ENCODE peak calls at places on chromosomes 5 and 9, in ten cellular contexts. J is uterus; X is A549; U is Peyer's patch; O is BE2C; E is suprapubic skin; T is PC-3; V is H9; Y is CD8-positive, alpha-beta memory T cell; M is cardiac muscle cell. H is an unnamed sample.
A peak's percentile ranks its signal among the peaks of the same experiment; 100 is the strongest.

GRCh38 chr5:148998174-148998797 is 64.6 kb downstream of the SH3TC2 start:
- DNase-seq in V (no peak), E (no peak), Y (peak; percentile 21), X (peak; percentile 65), J (no peak), M (peak; percentile 72), O (peak; percentile 47), U (no peak), T (peak; percentile 99), H (no peak)

GRCh38 chr5:56012281-56012963 is 17.7 kb upstream of the IL6ST start:
- DNase-seq in X (no peak), O (no peak), T (peak; percentile 56), J (peak; percentile 39), Y (peak; percentile 57), E (no peak), U (no peak), M (peak; percentile 76), V (no peak), H (no peak)

GRCh38 chr5:179887802-179888201 is 19.9 kb downstream of the TBC1D9B start:
- DNase-seq in Y (no peak), O (no peak), J (no peak), U (no peak), X (no peak), T (no peak), E (no peak), M (no peak), V (no peak), H (no peak)

GRCh38 chr5:14771195-14771594 is 100.4 kb downstream of the ANKH start:
- DNase-seq in O (no peak), T (no peak), V (no peak), M (no peak), E (no peak), X (no peak), U (no peak), Y (no peak), J (no peak), H (no peak)

GRCh38 chr5:149012350-149012749 is 50.5 kb downstream of the SH3TC2 start:
- DNase-seq in Y (no peak), J (no peak), E (no peak), O (no peak), X (no peak), M (no peak), V (peak; percentile 42), U (no peak), T (no peak), H (no peak)

GRCh38 chr9:113935677-113936380 is 59.7 kb downstream of the ZNF618 start:
- DNase-seq in X (no peak), V (no peak), O (no peak), J (no peak), E (no peak), T (no peak), U (no peak), M (no peak), Y (no peak), H (no peak)

GRCh38 chr9:26925609-26926008 is 21.4 kb downstream of the PLAA start:
- DNase-seq in T (no peak), X (no peak), Y (no peak), O (no peak), V (no peak), M (no peak), E (no peak), U (no peak), J (no peak), H (no peak)

GRCh38 chr9:6827370-6827949 is 69.7 kb downstream of the KDM4C start:
- DNase-seq in O (peak; percentile 51), X (peak; percentile 47), V (no peak), J (no peak), M (peak; percentile 71), T (peak; percentile 79), U (no peak), E (no peak), Y (peak; percentile 28), H (no peak)

GRCh38 chr5:2094616-2094995 is 211.9 kb upstream of the IRX4 start:
- DNase-seq in X (no peak), O (no peak), Y (no peak), V (no peak), J (no peak), M (no peak), U (no peak), T (no peak), E (peak; percentile 88), H (no peak)

GRCh38 chr9:83047839-83048775 is 14.8 kb downstream of the RASEF start:
- DNase-seq in O (no peak), V (no peak), J (peak; percentile 16), X (peak; percentile 80), M (peak; percentile 76), U (peak; percentile 50), Y (no peak), T (peak; percentile 75), E (no peak), H (no peak)

GRCh38 chr5:83095973-83096539 is 18.7 kb downstream of the XRCC4 start:
- DNase-seq in V (no peak), Y (no peak), U (no peak), E (no peak), T (peak; percentile 89), X (peak; percentile 62), J (no peak), M (peak; percentile 63), O (peak; percentile 25), H (no peak)

GRCh38 chr5:149215478-149216042 is 56.1 kb upstream of the AFAP1L1 start:
- DNase-seq in V (peak; percentile 17), J (peak; percentile 32), Y (no peak), E (no peak), T (peak; percentile 60), M (peak; percentile 30), O (no peak), X (no peak), U (no peak), H (no peak)

GRCh38 chr5:168648016-168648415 is 68.8 kb upstream of the PANK3 start:
- DNase-seq in Y (no peak), X (no peak), T (no peak), J (no peak), E (no peak), M (no peak), O (no peak), V (no peak), U (no peak), H (no peak)

GRCh38 chr9:100296407-100296806 is 56.3 kb downstream of the TEX10 start:
- DNase-seq in E (no peak), Y (no peak), M (no peak), X (no peak), V (no peak), O (no peak), J (no peak), T (no peak), U (no peak), H (no peak)

GRCh38 chr9:129275626-129276247 is 97.7 kb upstream of the IER5L start:
- DNase-seq in Y (no peak), X (no peak), V (peak; percentile 65), E (no peak), U (peak; percentile 15), T (peak; percentile 43), M (peak; percentile 47), J (peak; percentile 7), O (no peak), H (no peak)

GRCh38 chr9:25742241-25742640 is 64.0 kb upstream of the TUSC1 start:
- DNase-seq in V (no peak), X (peak; percentile 4), U (no peak), J (no peak), E (no peak), O (no peak), T (no peak), Y (no peak), M (no peak), H (no peak)

GRCh38 chr9:97425992-97426336 is 14.1 kb downstream of the TDRD7 start:
- DNase-seq in V (no peak), O (no peak), Y (no peak), U (no peak), M (no peak), X (no peak), E (no peak), J (no peak), T (peak; percentile 28), H (no peak)

GRCh38 chr9:38229830-38230155 is 160.8 kb upstream of the SHB start:
- DNase-seq in J (no peak), X (no peak), T (no peak), E (no peak), O (no peak), Y (no peak), U (no peak), M (no peak), V (no peak), H (no peak)
- H3K4me1 ChIP-seq in J (no peaks in the 10 kb centered on the region), X (peaks cover 23% of the 10 kb centered on the region), T (peaks cover 16% of the 10 kb centered on the region), E (peaks cover 11% of the 10 kb centered on the region), O (peaks cover 31% of the 10 kb centered on the region), Y (peaks cover 12% of the 10 kb centered on the region), U (no peaks in the 10 kb centered on the region), M (peaks cover 24% of the 10 kb centered on the region), V (peaks cover 3% of the 10 kb centered on the region), H (peaks cover 17% of the 10 kb centered on the region)

DNA sequence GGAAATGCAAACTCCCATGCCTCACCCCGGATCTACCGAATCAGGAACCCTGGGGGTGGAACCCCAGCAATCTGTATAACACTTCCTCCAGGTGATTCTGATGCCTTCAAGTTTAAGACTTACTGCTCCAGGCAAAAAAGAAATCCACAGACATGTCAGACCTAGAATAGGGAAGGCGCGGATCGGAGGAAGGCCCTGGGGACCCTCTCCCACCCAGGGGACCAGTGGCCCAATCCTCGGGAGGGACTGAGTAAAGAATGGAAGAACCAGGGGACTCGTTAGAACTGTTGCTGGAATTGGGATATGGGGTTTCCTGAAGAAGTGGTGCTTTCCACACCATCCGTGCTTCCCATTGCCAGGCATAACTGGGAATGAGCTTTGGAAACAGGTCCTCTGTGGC is 63.8 kb upstream of the SLC25A51 start:
- DNase-seq in E (no peak), M (no peak), U (no peak), J (no peak), O (no peak), V (no peak), T (no peak), X (no peak), Y (no peak), H (no peak)
- H3K4me1 ChIP-seq in E (peaks cover 60% of the 10 kb centered on the region), M (peaks cover 20% of the 10 kb centered on the region), U (peaks cover 20% of the 10 kb centered on the region), J (no peaks in the 10 kb centered on the region), O (peaks cover 4% of the 10 kb centered on the region), V (no peaks in the 10 kb centered on the region), T (peaks cover 95% of the 10 kb centered on the region), X (peaks cover 96% of the 10 kb centered on the region), Y (no peaks in the 10 kb centered on the region), H (no peaks in the 10 kb centered on the region)

DNA sequence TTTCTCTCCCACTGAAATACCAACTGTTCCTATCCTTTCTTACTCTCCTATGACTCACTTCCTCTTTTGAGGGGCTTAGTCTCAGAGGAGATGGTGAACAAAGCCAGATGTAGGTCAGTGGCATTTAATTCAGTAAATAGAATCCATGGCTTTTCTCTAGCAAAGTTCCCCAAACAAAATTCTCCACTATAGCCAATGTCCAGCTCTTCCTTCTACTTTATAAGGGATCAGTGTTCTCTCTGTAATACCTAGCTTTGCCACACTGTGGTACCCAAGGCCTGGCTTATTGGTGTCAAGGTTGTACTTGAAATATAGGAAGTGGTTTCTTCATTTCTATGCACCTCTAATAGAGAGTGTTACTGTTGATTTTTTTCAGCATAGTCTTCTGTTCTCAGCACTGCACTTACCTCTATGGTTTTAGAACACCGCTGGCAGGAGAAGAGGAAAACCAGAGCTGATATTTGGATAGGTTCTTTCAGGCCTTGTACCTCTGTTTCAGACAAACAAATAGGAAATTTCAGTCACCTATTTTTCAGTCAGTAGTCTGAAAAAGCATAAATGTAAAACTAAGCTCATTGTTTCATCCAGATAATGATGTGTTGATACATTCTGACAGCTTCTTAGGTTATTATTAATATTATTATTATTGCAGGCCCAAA is 40.6 kb upstream of the ITGA2 start:
- DNase-seq in E (no peak), T (peak; percentile 89), O (peak; percentile 63), V (peak; percentile 46), X (peak; percentile 81), J (peak; percentile 47), U (peak; percentile 85), Y (peak; percentile 60), M (peak; percentile 89), H (peak; percentile 63)
- H3K4me1 ChIP-seq in E (peaks cover 6% of the 10 kb centered on the region), T (peaks cover 29% of the 10 kb centered on the region), O (peaks cover 15% of the 10 kb centered on the region), V (no peaks in the 10 kb centered on the region), X (peaks cover 13% of the 10 kb centered on the region), J (no peaks in the 10 kb centered on the region), U (no peaks in the 10 kb centered on the region), Y (peaks cover 3% of the 10 kb centered on the region), M (peaks cover 9% of the 10 kb centered on the region), H (peaks cover 3% of the 10 kb centered on the region)

GRCh38 chr9:127545196-127546124 is 66.6 kb upstream of the STXBP1 start:
- DNase-seq in U (peak; percentile 61), M (peak; percentile 79), E (no peak), V (no peak), J (no peak), X (peak; percentile 93), O (no peak), Y (no peak), T (peak; percentile 75), H (no peak)
- H3K4me1 ChIP-seq in U (no peaks in the 10 kb centered on the region), M (peaks cover 12% of the 10 kb centered on the region), E (peaks cover 90% of the 10 kb centered on the region), V (no peaks in the 10 kb centered on the region), J (no peaks in the 10 kb centered on the region), X (peaks cover 91% of the 10 kb centered on the region), O (no peaks in the 10 kb centered on the region), Y (no peaks in the 10 kb centered on the region), T (peaks cover 36% of the 10 kb centered on the region), H (no peaks in the 10 kb centered on the region)